ENCODE peak calls at places on chromosomes 6 and 20, in eight cellular contexts. One of them, this sample, is unnamed.

GRCh38 chr20:380763-381580 is 412 bp downstream of the TRIB3 start:
- DNase-seq in astrocyte: no peak
- DNase-seq in left lung: peak; percentile 95
- DNase-seq in heart left ventricle: peak; percentile 81
- DNase-seq in testis: peak; percentile 31
- DNase-seq in left ventricle myocardium inferior: peak; percentile 41
- DNase-seq in heart right ventricle: peak; percentile 53
- DNase-seq in H1: no peak
- DNase-seq in this sample: peak; percentile 64

GRCh38 chr20:53914091-53914860 is 156.1 kb downstream of the BCAS1 start:
- DNase-seq in heart right ventricle: no peak
- DNase-seq in astrocyte: peak; percentile 74
- DNase-seq in left lung: no peak
- DNase-seq in heart left ventricle: no peak
- DNase-seq in testis: no peak
- DNase-seq in left ventricle myocardium inferior: no peak
- DNase-seq in H1: no peak
- DNase-seq in this sample: no peak

GRCh38 chr6:151285121-151285520 is 45.4 kb downstream of the AKAP12 start:
- DNase-seq in heart right ventricle: no peak
- DNase-seq in left lung: no peak
- DNase-seq in H1: no peak
- DNase-seq in testis: no peak
- DNase-seq in left ventricle myocardium inferior: no peak
- DNase-seq in astrocyte: peak; percentile 77
- DNase-seq in heart left ventricle: no peak
- DNase-seq in this sample: peak; percentile 10

GRCh38 chr6:161374971-161375873 is 101.4 kb upstream of the AGPAT4 start:
- DNase-seq in H1: no peak
- DNase-seq in heart left ventricle: peak; percentile 69
- DNase-seq in left ventricle myocardium inferior: peak; percentile 62
- DNase-seq in astrocyte: peak; percentile 52
- DNase-seq in heart right ventricle: peak; percentile 48
- DNase-seq in testis: peak; percentile 36
- DNase-seq in left lung: peak; percentile 81
- DNase-seq in this sample: peak; percentile 67

GRCh38 chr6:169170583-169170955 is 83.1 kb downstream of the THBS2 start:
- DNase-seq in left lung: no peak
- DNase-seq in heart left ventricle: no peak
- DNase-seq in testis: no peak
- DNase-seq in H1: no peak
- DNase-seq in left ventricle myocardium inferior: no peak
- DNase-seq in astrocyte: no peak
- DNase-seq in heart right ventricle: no peak
- DNase-seq in this sample: no peak

GRCh38 chr6:154386848-154387717 is 30.5 kb upstream of the IPCEF1 start:
- DNase-seq in left lung: no peak
- DNase-seq in heart left ventricle: no peak
- DNase-seq in astrocyte: peak; percentile 92
- DNase-seq in H1: no peak
- DNase-seq in left ventricle myocardium inferior: no peak
- DNase-seq in testis: no peak
- DNase-seq in heart right ventricle: no peak
- DNase-seq in this sample: no peak

GRCh38 chr6:16409531-16410441 is 171.4 kb downstream of the GMPR start:
- DNase-seq in left lung: no peak
- DNase-seq in heart left ventricle: no peak
- DNase-seq in heart right ventricle: peak; percentile 50
- DNase-seq in H1: peak; percentile 21
- DNase-seq in astrocyte: peak; percentile 27
- DNase-seq in left ventricle myocardium inferior: peak; percentile 57
- DNase-seq in testis: peak; percentile 63
- DNase-seq in this sample: peak; percentile 62

GRCh38 chr20:56504373-56505005 is 20.1 kb upstream of the FAM209A start:
- DNase-seq in left ventricle myocardium inferior: no peak
- DNase-seq in heart left ventricle: no peak
- DNase-seq in H1: no peak
- DNase-seq in astrocyte: no peak
- DNase-seq in testis: no peak
- DNase-seq in left lung: no peak
- DNase-seq in heart right ventricle: no peak
- DNase-seq in this sample: no peak

GRCh38 chr20:23666189-23666588 is 22.6 kb downstream of the CST4 start:
- DNase-seq in left ventricle myocardium inferior: no peak
- DNase-seq in heart right ventricle: no peak
- DNase-seq in heart left ventricle: no peak
- DNase-seq in astrocyte: no peak
- DNase-seq in H1: no peak
- DNase-seq in left lung: no peak
- DNase-seq in testis: peak; percentile 21
- DNase-seq in this sample: no peak

GRCh38 chr6:43269273-43270007 is 26.2 kb downstream of the TTBK1 start:
- DNase-seq in testis: peak; percentile 20
- DNase-seq in H1: no peak
- DNase-seq in left lung: no peak
- DNase-seq in left ventricle myocardium inferior: no peak
- DNase-seq in heart right ventricle: peak; percentile 48
- DNase-seq in heart left ventricle: peak; percentile 74
- DNase-seq in astrocyte: no peak
- DNase-seq in this sample: peak; percentile 40

GRCh38 chr6:16244869-16245451 is 6.6 kb downstream of the GMPR start:
- DNase-seq in heart right ventricle: no peak
- DNase-seq in heart left ventricle: no peak
- DNase-seq in left lung: no peak
- DNase-seq in astrocyte: peak; percentile 46
- DNase-seq in testis: no peak
- DNase-seq in H1: no peak
- DNase-seq in left ventricle myocardium inferior: no peak
- DNase-seq in this sample: no peak

GRCh38 chr6:143193571-143194094 is 132.9 kb downstream of the AIG1 start:
- DNase-seq in H1: no peak
- DNase-seq in testis: no peak
- DNase-seq in left lung: no peak
- DNase-seq in astrocyte: no peak
- DNase-seq in heart right ventricle: no peak
- DNase-seq in heart left ventricle: no peak
- DNase-seq in left ventricle myocardium inferior: no peak
- DNase-seq in this sample: no peak

GRCh38 chr6:84284428-84285033 is 57.1 kb upstream of the CEP162 start:
- DNase-seq in heart right ventricle: no peak
- DNase-seq in heart left ventricle: no peak
- DNase-seq in astrocyte: no peak
- DNase-seq in testis: no peak
- DNase-seq in H1: no peak
- DNase-seq in left lung: no peak
- DNase-seq in left ventricle myocardium inferior: no peak
- DNase-seq in this sample: no peak

GRCh38 chr20:37984018-37984785 is 49.1 kb downstream of the TTI1 start:
- DNase-seq in H1: no peak
- DNase-seq in heart left ventricle: no peak
- DNase-seq in left ventricle myocardium inferior: peak; percentile 26
- DNase-seq in left lung: no peak
- DNase-seq in heart right ventricle: peak; percentile 30
- DNase-seq in astrocyte: no peak
- DNase-seq in testis: peak; percentile 67
- DNase-seq in this sample: no peak

GRCh38 chr20:62780204-62780603 is 16.1 kb upstream of the MRGBP start:
- DNase-seq in astrocyte: no peak
- DNase-seq in testis: no peak
- DNase-seq in left ventricle myocardium inferior: no peak
- DNase-seq in H1: no peak
- DNase-seq in heart right ventricle: no peak
- DNase-seq in left lung: no peak
- DNase-seq in heart left ventricle: no peak
- DNase-seq in this sample: no peak

GRCh38 chr6:88679841-88680240 is 283.6 kb downstream of the RNGTT start:
- DNase-seq in testis: no peak
- DNase-seq in astrocyte: no peak
- DNase-seq in left lung: no peak
- DNase-seq in heart left ventricle: no peak
- DNase-seq in heart right ventricle: no peak
- DNase-seq in left ventricle myocardium inferior: no peak
- DNase-seq in H1: no peak
- DNase-seq in this sample: no peak

GRCh38 chr6:29746846-29747687 is 23.8 kb downstream of the HLA-F start:
- DNase-seq in heart left ventricle: no peak
- DNase-seq in H1: no peak
- DNase-seq in left lung: no peak
- DNase-seq in left ventricle myocardium inferior: no peak
- DNase-seq in astrocyte: no peak
- DNase-seq in testis: no peak
- DNase-seq in heart right ventricle: no peak
- DNase-seq in this sample: no peak

GRCh38 chr20:63628246-63628975 is 1.5 kb upstream of the GMEB2 start:
- DNase-seq in testis: peak; percentile 77
- DNase-seq in left lung: peak; percentile 83
- DNase-seq in left ventricle myocardium inferior: no peak
- DNase-seq in heart left ventricle: peak; percentile 77
- DNase-seq in H1: no peak
- DNase-seq in astrocyte: peak; percentile 38
- DNase-seq in heart right ventricle: peak; percentile 54
- DNase-seq in this sample: peak; percentile 70

GRCh38 chr20:62066339-62066982 is 780 bp upstream of the TAF4 start:
- DNase-seq in H1: peak; percentile 38
- DNase-seq in left lung: peak; percentile 89
- DNase-seq in left ventricle myocardium inferior: peak; percentile 41
- DNase-seq in heart left ventricle: peak; percentile 80
- DNase-seq in heart right ventricle: peak; percentile 58
- DNase-seq in testis: peak; percentile 40
- DNase-seq in astrocyte: peak; percentile 25
- DNase-seq in this sample: peak; percentile 64

GRCh38 chr6:127069659-127070279 is 48.7 kb upstream of the RSPO3 start:
- DNase-seq in testis: no peak
- DNase-seq in H1: no peak
- DNase-seq in left ventricle myocardium inferior: no peak
- DNase-seq in left lung: no peak
- DNase-seq in heart right ventricle: no peak
- DNase-seq in astrocyte: peak; percentile 15
- DNase-seq in heart left ventricle: no peak
- DNase-seq in this sample: no peak
- TF ChIP-seq CTCF in testis: peak; percentile 11
- TF ChIP-seq CTCF in H1: no peak
- TF ChIP-seq CTCF in left ventricle myocardium inferior: peak; percentile 55
- TF ChIP-seq CTCF in left lung: peak; percentile 30
- TF ChIP-seq CTCF in heart right ventricle: peak; percentile 40
- TF ChIP-seq CTCF in astrocyte: peak; percentile 66
- TF ChIP-seq CTCF in heart left ventricle: no peak
- TF ChIP-seq CTCF in this sample: no peak

GRCh38 chr6:50822078-50822476 is 3.4 kb downstream of the TFAP2B start:
- DNase-seq in left lung: no peak
- DNase-seq in astrocyte: no peak
- DNase-seq in testis: no peak
- DNase-seq in heart right ventricle: no peak
- DNase-seq in heart left ventricle: no peak
- DNase-seq in H1: no peak
- DNase-seq in left ventricle myocardium inferior: no peak
- DNase-seq in this sample: no peak
- H3K4me3 ChIP-seq in left lung: no peak overlapping the region
- H3K4me3 ChIP-seq in astrocyte: no peak overlapping the region
- H3K4me3 ChIP-seq in testis: no peak overlapping the region
- H3K4me3 ChIP-seq in heart right ventricle: no peak overlapping the region
- H3K4me3 ChIP-seq in heart left ventricle: no peak overlapping the region
- H3K4me3 ChIP-seq in H1: no peak overlapping the region
- H3K4me3 ChIP-seq in left ventricle myocardium inferior: no peak overlapping the region
- H3K4me3 ChIP-seq in this sample: no peak overlapping the region

GRCh38 chr6:159461998-159462397 is 231.0 kb downstream of the SOD2 start:
- DNase-seq in astrocyte: no peak
- DNase-seq in left lung: no peak
- DNase-seq in heart left ventricle: no peak
- DNase-seq in heart right ventricle: no peak
- DNase-seq in left ventricle myocardium inferior: no peak
- DNase-seq in testis: no peak
- DNase-seq in H1: no peak
- DNase-seq in this sample: no peak

GRCh38 chr6:159461266-159461665 is 231.8 kb downstream of the SOD2 start:
- DNase-seq in heart right ventricle: no peak
- DNase-seq in heart left ventricle: no peak
- DNase-seq in left lung: no peak
- DNase-seq in testis: no peak
- DNase-seq in H1: no peak
- DNase-seq in astrocyte: no peak
- DNase-seq in left ventricle myocardium inferior: no peak
- DNase-seq in this sample: no peak

GRCh38 chr6:159462446-159462845 is 230.6 kb downstream of the SOD2 start:
- DNase-seq in H1: no peak
- DNase-seq in left lung: no peak
- DNase-seq in testis: no peak
- DNase-seq in heart right ventricle: no peak
- DNase-seq in heart left ventricle: no peak
- DNase-seq in astrocyte: no peak
- DNase-seq in left ventricle myocardium inferior: no peak
- DNase-seq in this sample: no peak

GRCh38 chr6:159464827-159465226 is 228.2 kb downstream of the SOD2 start:
- DNase-seq in astrocyte: no peak
- DNase-seq in H1: no peak
- DNase-seq in testis: no peak
- DNase-seq in left lung: no peak
- DNase-seq in heart left ventricle: no peak
- DNase-seq in left ventricle myocardium inferior: no peak
- DNase-seq in heart right ventricle: no peak
- DNase-seq in this sample: no peak

GRCh38 chr6:159463440-159463839 is 229.6 kb downstream of the SOD2 start:
- DNase-seq in left ventricle myocardium inferior: no peak
- DNase-seq in heart right ventricle: no peak
- DNase-seq in testis: no peak
- DNase-seq in astrocyte: no peak
- DNase-seq in heart left ventricle: no peak
- DNase-seq in left lung: no peak
- DNase-seq in H1: no peak
- DNase-seq in this sample: no peak
- TF ChIP-seq CTCF in left ventricle myocardium inferior: peak; percentile 24
- TF ChIP-seq CTCF in heart right ventricle: no peak
- TF ChIP-seq CTCF in testis: no peak
- TF ChIP-seq CTCF in astrocyte: peak; percentile 47
- TF ChIP-seq CTCF in heart left ventricle: no peak
- TF ChIP-seq CTCF in left lung: peak; percentile 24
- TF ChIP-seq CTCF in H1: no peak
- TF ChIP-seq CTCF in this sample: peak; percentile 21

DNA sequence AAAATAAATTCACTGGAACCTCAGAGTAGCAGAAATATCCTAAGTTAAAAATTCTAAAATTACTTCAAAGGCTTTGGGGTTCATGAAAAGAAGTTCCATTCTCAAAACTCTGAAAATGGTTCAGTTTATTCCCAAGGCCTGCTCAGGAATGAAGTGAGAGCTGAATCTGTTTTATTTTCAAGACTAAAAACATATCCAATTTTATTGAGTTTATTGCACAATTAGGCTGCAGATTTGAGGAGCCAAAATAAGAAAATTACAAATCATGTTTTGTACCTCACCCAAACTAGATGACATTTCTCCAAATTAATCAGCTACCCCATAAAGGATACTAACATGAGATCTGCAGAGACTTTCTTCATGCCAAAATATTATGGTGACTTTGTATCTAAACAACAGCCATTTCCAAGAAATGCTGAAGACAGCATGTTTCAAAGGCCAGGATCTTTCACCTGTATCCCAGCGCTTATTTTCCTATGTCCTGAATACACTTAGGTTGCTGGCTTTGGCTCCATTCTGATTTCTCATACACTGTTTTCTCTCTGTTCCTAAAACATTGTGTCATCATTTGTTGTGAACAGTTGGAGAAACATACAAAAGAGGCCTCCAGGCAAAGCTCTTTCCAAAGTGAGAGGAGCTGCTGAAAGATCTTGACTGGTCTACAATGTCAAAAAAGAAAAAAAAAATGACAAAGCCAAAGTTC is 85.7 kb upstream of the F13A1 start:
- DNase-seq in heart right ventricle: no peak
- DNase-seq in heart left ventricle: no peak
- DNase-seq in left ventricle myocardium inferior: no peak
- DNase-seq in astrocyte: no peak
- DNase-seq in H1: no peak
- DNase-seq in testis: no peak
- DNase-seq in left lung: no peak
- DNase-seq in this sample: no peak
- H3K4me3 ChIP-seq in heart right ventricle: no peak overlapping the region
- H3K4me3 ChIP-seq in heart left ventricle: no peak overlapping the region
- H3K4me3 ChIP-seq in left ventricle myocardium inferior: no peak overlapping the region
- H3K4me3 ChIP-seq in astrocyte: no peak overlapping the region
- H3K4me3 ChIP-seq in H1: no peak overlapping the region
- H3K4me3 ChIP-seq in testis: no peak overlapping the region
- H3K4me3 ChIP-seq in left lung: no peak overlapping the region
- H3K4me3 ChIP-seq in this sample: no peak overlapping the region

This sample was measured in adrenal gland.